ENCODE peak calls at places on chromosome 12, in nine cellular contexts. I is T follicular helper cell; X is stimulated activated CD8-positive, alpha-beta memory T cell treated with anti-CD3 and anti-CD28 coated beads, Interleukin-15, amount 100 ng/mL, for 1 hour; Z is A172; J is heart left ventricle; K is ACHN; A is AG08396; P is NCI-H1694; C is CD4-positive, alpha-beta T cell. Y is an unnamed sample.

GRCh38 chr12:113190761-113191160 is 5.2 kb downstream of the RITA1 start:
- DNase-seq in A (peak), K (peak), C (no peak), P (no peak), I (no peak), J (no peak), X (no peak), Z (peak), Y (peak)

GRCh38 chr12:121796855-121797751 is 3.6 kb upstream of the RHOF start:
- DNase-seq in C (no peak), A (peak), Z (peak), I (no peak), J (peak), K (peak), X (no peak), P (no peak), Y (peak)

GRCh38 chr12:123744836-123745235 is 17.3 kb upstream of the DNAH10 start:
- DNase-seq in Z (no peak), J (no peak), A (no peak), X (no peak), C (no peak), P (no peak), I (no peak), K (peak), Y (no peak)

GRCh38 chr12:52870361-52871290 is 21.8 kb upstream of the KRT78 start:
- DNase-seq in P (peak), K (peak), I (peak), Z (peak), C (peak), J (peak), X (peak), A (peak), Y (peak)

GRCh38 chr12:114920828-114921579 is 237.0 kb upstream of the TBX3 start:
- DNase-seq in Z (no peak), I (no peak), C (no peak), P (no peak), J (no peak), K (no peak), X (no peak), A (no peak), Y (no peak)

GRCh38 chr12:52335598-52336262 is 14.5 kb upstream of the KRT83 start:
- DNase-seq in P (peak), A (no peak), K (no peak), J (no peak), I (no peak), Z (no peak), C (no peak), X (no peak), Y (no peak)

GRCh38 chr12:62817556-62818271 is 117.2 kb downstream of the PPM1H start:
- DNase-seq in J (peak), P (no peak), K (no peak), A (peak), X (no peak), Z (peak), I (no peak), C (no peak), Y (peak)

GRCh38 chr12:96471368-96472040 is 17.9 kb upstream of the CFAP54 start:
- DNase-seq in K (peak), A (peak), J (no peak), X (no peak), Z (peak), C (no peak), I (no peak), P (no peak), Y (peak)

GRCh38 chr12:101772019-101772774 is 32.9 kb upstream of the SYCP3 start:
- DNase-seq in C (no peak), P (no peak), I (no peak), A (no peak), J (no peak), K (no peak), Z (no peak), X (no peak), Y (no peak)

GRCh38 chr12:91785655-91786489 is 359.8 kb downstream of the BTG1 start:
- DNase-seq in P (no peak), I (no peak), K (no peak), A (no peak), X (no peak), C (no peak), J (no peak), Z (no peak), Y (no peak)

GRCh38 chr12:101297661-101298060 is 17.8 kb downstream of the UTP20 start:
- DNase-seq in Z (no peak), J (no peak), P (no peak), C (no peak), X (no peak), A (no peak), K (no peak), I (no peak), Y (no peak)

GRCh38 chr12:115313929-115314328 is 630.0 kb upstream of the TBX3 start:
- DNase-seq in A (peak), X (no peak), J (no peak), I (no peak), K (no peak), P (no peak), Z (peak), C (no peak), Y (no peak)

GRCh38 chr12:109053382-109054123 is 1.2 kb downstream of the USP30 start:
- DNase-seq in J (no peak), A (peak), K (peak), X (no peak), P (no peak), C (no peak), I (no peak), Z (no peak), Y (peak)

GRCh38 chr12:93244514-93245077 is 133.1 kb upstream of the NUDT4 start:
- DNase-seq in Z (no peak), X (no peak), P (no peak), I (no peak), J (no peak), A (no peak), C (no peak), K (no peak), Y (no peak)

GRCh38 chr12:27814851-27815591 is 35.0 kb upstream of the MANSC4 start:
- DNase-seq in C (no peak), X (no peak), P (no peak), I (no peak), A (peak), J (no peak), Z (no peak), K (no peak), Y (no peak)

GRCh38 chr12:95173392-95174251 is 43.6 kb downstream of the FGD6 start:
- DNase-seq in P (peak), I (no peak), K (peak), Z (peak), A (peak), C (no peak), J (peak), X (no peak), Y (peak)

GRCh38 chr12:88922816-88923215 is 342.5 kb upstream of the KITLG start:
- DNase-seq in C (no peak), X (no peak), K (no peak), Z (no peak), I (no peak), P (no peak), A (no peak), J (no peak), Y (peak)

GRCh38 chr12:104358353-104359003 is 54.9 kb downstream of the EID3 start:
- DNase-seq in J (peak), A (peak), X (peak), I (peak), C (peak), P (peak), Z (peak), K (peak), Y (peak)

GRCh38 chr12:100901266-100901665 is 106.7 kb downstream of the ANO4 start:
- DNase-seq in C (no peak), X (no peak), I (no peak), K (no peak), P (no peak), Z (peak), A (no peak), J (no peak), Y (no peak)

GRCh38 chr12:16352481-16352880 is 5.0 kb downstream of the MGST1 start:
- DNase-seq in X (no peak), J (no peak), K (no peak), C (no peak), P (no peak), I (no peak), Z (no peak), A (no peak), Y (peak)

GRCh38 chr12:4353785-4354208 is 25.7 kb downstream of the FGF23 start:
- DNase-seq in K (peak), A (no peak), J (no peak), P (peak), X (peak), Z (no peak), I (peak), C (peak), Y (no peak)

GRCh38 chr12:113056631-113057488 is at the start of gene DTX1:
- DNase-seq in A (peak), Z (no peak), K (no peak), X (no peak), P (no peak), J (peak), C (no peak), I (peak), Y (no peak)

GRCh38 chr12:57456145-57456700 is 1.1 kb downstream of the INHBE start:
- DNase-seq in A (peak), P (no peak), J (no peak), X (no peak), C (no peak), Z (peak), I (no peak), K (peak), Y (no peak)

GRCh38 chr12:104230704-104231103 is 15.1 kb downstream of the TXNRD1 start:
- DNase-seq in K (no peak), P (no peak), X (no peak), I (no peak), A (no peak), C (no peak), J (no peak), Z (no peak), Y (no peak)

GRCh38 chr12:9813821-9814798 is 13.2 kb upstream of the KLRF1 start:
- DNase-seq in I (peak), C (peak), Z (peak), K (peak), J (peak), X (peak), A (peak), P (peak), Y (peak)

GRCh38 chr12:60123443-60124000 is 527.7 kb downstream of the SLC16A7 start:
- DNase-seq in I (no peak), K (no peak), J (no peak), Z (peak), A (no peak), C (no peak), P (no peak), X (no peak), Y (no peak)

GRCh38 chr12:121805171-121805687 is 1.4 kb downstream of the SETD1B start:
- DNase-seq in X (no peak), J (no peak), A (no peak), I (no peak), Z (no peak), P (no peak), K (no peak), C (no peak), Y (no peak)

GRCh38 chr12:81500788-81501187 is 258.4 kb downstream of the PPFIA2 start:
- DNase-seq in X (no peak), C (no peak), Z (no peak), P (no peak), I (no peak), A (no peak), K (no peak), J (no peak), Y (no peak)

GRCh38 chr12:93167841-93168492 is 209.8 kb upstream of the NUDT4 start:
- DNase-seq in Z (peak), K (peak), X (no peak), J (no peak), P (no peak), A (no peak), C (no peak), I (no peak), Y (no peak)